ENCODE peak calls at places on chromosomes 13 and 19, in ten cellular contexts. V, R, I, Y, S, M, D, Z, P and H are unnamed samples.

GRCh38 chr13:36131931-36132297 is 732 bp upstream of the DCLK1 start:
- DNase-seq in M (peak; percentile 68), R (no peak), S (no peak), Y (no peak), Z (peak; percentile 78), P (no peak), I (no peak), D (no peak), V (no peak), H (peak; percentile 83)

GRCh38 chr19:35845215-35846037 is 6.9 kb downstream of the NPHS1 start:
- DNase-seq in S (peak; percentile 61), I (no peak), Y (no peak), V (no peak), Z (no peak), R (no peak), D (no peak), M (no peak), P (no peak), H (no peak)

GRCh38 chr19:18173572-18174294 is at the start of gene IFI30:
- DNase-seq in S (peak; percentile 89), R (no peak), I (peak; percentile 47), D (no peak), Y (peak; percentile 89), Z (peak; percentile 77), P (no peak), V (peak; percentile 94), M (peak; percentile 73), H (peak; percentile 85)

GRCh38 chr19:1247747-1248453 is 483 bp upstream of the MIDN start:
- DNase-seq in R (no peak), Z (peak; percentile 84), V (peak; percentile 95), D (no peak), Y (peak; percentile 59), P (peak; percentile 57), M (peak; percentile 62), S (no peak), I (peak; percentile 76), H (peak; percentile 84)

GRCh38 chr13:100338265-100338664 is 249.4 kb downstream of the PCCA start:
- DNase-seq in D (no peak), Y (no peak), S (no peak), M (no peak), R (no peak), Z (no peak), V (no peak), P (no peak), I (no peak), H (no peak)

GRCh38 chr13:107767119-107767518 is 448.2 kb downstream of the LIG4 start:
- DNase-seq in S (no peak), Y (no peak), Z (no peak), I (no peak), R (no peak), M (no peak), P (no peak), V (no peak), D (no peak), H (no peak)

GRCh38 chr13:58933475-58933874 is 1230.3 kb downstream of the DIAPH3 start:
- DNase-seq in S (peak; percentile 9), Y (no peak), P (no peak), Z (no peak), D (no peak), R (no peak), V (no peak), I (no peak), M (no peak), H (no peak)

GRCh38 chr13:32887617-32888016 is 128.6 kb upstream of the KL start:
- DNase-seq in I (no peak), P (no peak), R (no peak), Z (no peak), D (no peak), S (no peak), V (no peak), Y (no peak), M (no peak), H (no peak)

GRCh38 chr13:102774596-102775375 is 1.2 kb upstream of the TEX30 start:
- DNase-seq in Y (no peak), Z (no peak), S (no peak), M (no peak), R (no peak), I (no peak), V (no peak), D (no peak), P (no peak), H (no peak)

GRCh38 chr13:79225487-79226232 is 180.4 kb downstream of the RBM26 start:
- DNase-seq in S (no peak), Y (no peak), P (no peak), I (no peak), Z (no peak), R (no peak), M (no peak), D (no peak), V (no peak), H (no peak)

GRCh38 chr19:42488783-42489521 is 39.3 kb downstream of the CEACAM1 start:
- DNase-seq in M (no peak), D (no peak), S (no peak), P (no peak), I (no peak), Y (no peak), Z (no peak), R (no peak), V (no peak), H (no peak)

GRCh38 chr19:925087-925911 is 536 bp upstream of the ARID3A start:
- DNase-seq in S (peak; percentile 88), Z (peak; percentile 83), I (peak; percentile 60), V (no peak), Y (peak; percentile 88), R (no peak), M (peak; percentile 82), D (peak; percentile 75), P (peak; percentile 63), H (peak; percentile 88)

GRCh38 chr13:21753117-21753729 is 82.3 kb downstream of the FGF9 start:
- DNase-seq in M (no peak), D (no peak), Z (no peak), P (no peak), V (no peak), Y (no peak), S (no peak), I (no peak), R (no peak), H (no peak)

GRCh38 chr13:64556391-64556790 is 2673.7 kb downstream of the PCDH9 start:
- DNase-seq in S (no peak), M (no peak), I (no peak), P (no peak), V (no peak), D (no peak), Z (no peak), Y (no peak), R (no peak), H (no peak)